ENCODE peak calls at places on chromosomes 6 and 20, in five cellular contexts. O is colonic mucosa, B is tibial artery, L is ovary, N is keratinocyte. T is an unnamed sample. For H3K4me1, the result is how much of the 10 kb centered on the place peaks cover.

GRCh38 chr6:89148016-89148750 is 2.3 kb downstream of the PM20D2 start:
- DNase-seq in L (no peak), B (no peak), O (no peak), N (no peak), T (no peak)

GRCh38 chr6:32196682-32197616 is 4.5 kb upstream of the GPSM3 start:
- DNase-seq in L (peak), N (no peak), O (peak), B (peak), T (no peak)

GRCh38 chr6:145947108-145947507 is 17.1 kb downstream of the SHPRH start:
- DNase-seq in O (no peak), N (no peak), L (no peak), B (no peak), T (no peak)

GRCh38 chr20:20573797-20574196 is 138.6 kb downstream of the RALGAPA2 start:
- DNase-seq in O (no peak), B (no peak), L (no peak), N (no peak), T (no peak)

GRCh38 chr6:39029156-39030011 is 19.2 kb upstream of the GLP1R start:
- DNase-seq in L (no peak), B (no peak), N (no peak), O (peak), T (no peak)

GRCh38 chr20:13022401-13023170 is 13.8 kb downstream of the SPTLC3 start:
- DNase-seq in O (no peak), L (no peak), N (no peak), B (no peak), T (no peak)

GRCh38 chr6:162543221-162543620 is 184.3 kb downstream of the PRKN start:
- DNase-seq in L (no peak), N (no peak), O (no peak), B (no peak), T (peak)

GRCh38 chr6:125918681-125919566 is 37.6 kb upstream of the HINT3 start:
- DNase-seq in N (no peak), O (peak), B (no peak), L (peak), T (no peak)

DNA sequence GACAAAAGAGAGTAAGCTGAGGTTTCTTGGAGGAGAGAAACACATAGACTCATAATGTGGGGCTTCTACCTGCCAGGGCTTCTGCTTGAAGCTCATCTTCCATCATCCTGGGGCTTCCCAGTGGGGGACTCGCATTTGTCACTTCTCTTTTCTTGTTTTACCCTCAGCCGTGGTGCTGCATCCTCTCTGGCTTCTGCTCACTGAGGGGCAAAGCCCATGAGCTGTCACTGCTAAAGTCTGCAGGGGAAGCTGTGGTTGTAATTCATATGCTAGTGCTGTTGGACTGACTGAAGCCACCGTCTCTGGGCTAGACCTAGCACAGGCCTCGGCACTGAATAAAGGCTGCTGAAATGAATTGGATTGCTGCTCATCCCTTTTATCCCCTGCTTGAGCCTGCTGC is 568.3 kb upstream of the MAP3K7 start:
- DNase-seq in L (no peak), B (no peak), O (no peak), N (no peak), T (no peak)
- H3K4me1 ChIP-seq in L (under half), B (under half), O (under half), N (under half), T (under half)

GRCh38 chr6:2851727-2852513 is 10.3 kb upstream of the SERPINB1 start:
- DNase-seq in O (no peak), L (no peak), B (no peak), N (no peak), T (peak)

GRCh38 chr6:2852514-2852855 is 10.8 kb upstream of the SERPINB1 start:
- DNase-seq in N (no peak), O (no peak), L (no peak), B (no peak), T (no peak)

GRCh38 chr6:2854394-2854982 is 12.8 kb upstream of the SERPINB1 start:
- DNase-seq in L (no peak), N (no peak), O (no peak), B (no peak), T (peak)

GRCh38 chr6:2853766-2854393 is 12.2 kb upstream of the SERPINB1 start:
- DNase-seq in N (no peak), O (no peak), L (no peak), B (no peak), T (peak)

GRCh38 chr6:2852921-2853322 is 11.3 kb upstream of the SERPINB1 start:
- DNase-seq in O (no peak), L (no peak), B (no peak), N (no peak), T (peak)
- H3K4me1 ChIP-seq in O (under half), L (under half), B (under half), N (under half), T (under half)

DNA sequence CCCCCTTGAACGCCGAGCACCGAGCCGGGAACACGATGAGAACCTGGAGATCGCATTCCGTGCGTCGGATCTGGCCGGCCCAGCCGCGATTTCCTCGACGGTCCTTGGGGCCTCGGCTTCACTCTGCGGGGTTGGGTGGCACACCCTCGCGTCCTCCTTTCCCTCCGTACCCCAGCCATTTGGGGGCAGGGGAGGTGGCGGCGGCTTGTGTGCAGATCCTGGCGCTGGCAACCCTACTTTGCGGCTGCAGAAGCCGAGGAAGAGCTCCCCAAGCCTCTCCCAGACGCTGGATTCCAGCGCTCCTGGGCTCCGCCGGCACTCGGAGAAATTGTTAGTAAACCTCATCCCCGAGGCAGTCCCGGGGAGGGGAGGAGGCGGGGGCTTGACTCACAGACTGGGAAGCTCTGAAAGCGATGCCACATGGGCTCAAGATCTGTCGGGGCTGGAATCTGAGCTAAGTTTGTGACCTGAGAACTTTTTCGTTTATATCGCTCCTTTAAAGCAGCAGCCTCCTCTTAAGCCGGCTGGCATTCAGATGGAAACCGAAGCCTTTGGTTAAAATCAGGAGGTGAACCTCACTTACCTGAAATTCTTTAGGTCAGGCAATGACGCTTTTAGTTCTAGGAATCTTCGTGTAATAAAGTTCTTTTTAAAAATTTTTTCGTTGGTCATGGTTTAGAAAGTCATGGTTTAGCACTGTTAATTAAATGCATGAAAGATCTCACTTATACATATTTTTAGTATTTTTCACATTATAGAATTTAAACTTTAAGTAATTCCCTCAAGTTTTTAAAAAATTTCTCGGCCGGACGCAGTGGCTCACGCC is 850 bp downstream of the DSE start:
- DNase-seq in O (peak), B (peak), N (no peak), L (peak), T (no peak)
- H3K4me1 ChIP-seq in O (under half), B (under half), N (half or more), L (under half), T (under half)

GRCh38 chr20:58264271-58264670 is 35.8 kb upstream of the ANKRD60 start:
- DNase-seq in O (peak), N (no peak), L (no peak), B (no peak), T (no peak)
- H3K4me1 ChIP-seq in O (under half), N (under half), L (under half), B (under half), T (under half)

DNA sequence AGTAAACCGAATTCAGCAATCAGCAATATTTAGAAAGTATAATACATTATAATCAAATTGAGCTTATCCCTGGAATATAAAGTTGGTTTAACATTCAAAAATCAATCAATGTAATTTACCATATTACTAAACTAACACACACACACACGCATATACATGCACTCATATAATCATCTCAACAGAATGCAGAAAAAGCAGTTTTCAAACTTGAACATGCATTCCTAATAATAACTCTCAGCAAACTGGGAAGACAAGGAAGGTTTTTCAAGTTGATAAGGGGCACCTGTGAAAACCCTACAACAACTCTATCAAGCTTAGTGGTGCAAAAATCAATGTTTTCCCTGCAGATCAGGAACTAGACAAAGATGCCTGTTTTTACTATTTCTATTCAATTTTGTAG is 4.7 kb downstream of the SIRPB2 start:
- DNase-seq in B (no peak), L (no peak), O (no peak), N (no peak), T (no peak)
- H3K4me1 ChIP-seq in B (under half), L (under half), O (under half), N (under half), T (under half)

T was measured in esophagus muscularis mucosa.